ENCODE peak calls at places on chromosomes 13 and 19, in four cellular contexts. O is SJSA1, A is foreskin fibroblast, D is naive B cell. C is an unnamed sample.

GRCh38 chr13:67106502-67107057 is 123.6 kb downstream of the PCDH9 start:
- DNase-seq in O (no peak), A (no peak), D (no peak), C (no peak)

GRCh38 chr19:13053761-13054604 is 48.7 kb downstream of the LYL1 start:
- DNase-seq in O (peak; percentile 99), A (peak; percentile 99), D (no peak), C (peak; percentile 89)

GRCh38 chr13:90640976-90641375 is 706.5 kb upstream of the MIR17HG start:
- DNase-seq in O (no peak), A (peak; percentile 2), D (no peak), C (peak; percentile 14)

GRCh38 chr13:110103479-110103878 is 203.5 kb downstream of the COL4A1 start:
- DNase-seq in O (no peak), A (peak; percentile 49), D (no peak), C (no peak)

GRCh38 chr13:110531671-110532083 is 29.8 kb downstream of the RAB20 start:
- DNase-seq in O (no peak), A (no peak), D (no peak), C (no peak)

GRCh38 chr19:7871280-7871529 is 3.0 kb downstream of the PRR36 start:
- DNase-seq in O (no peak), A (no peak), D (no peak), C (no peak)

GRCh38 chr13:110186221-110186838 is 120.6 kb downstream of the COL4A1 start:
- DNase-seq in O (no peak), A (no peak), D (no peak), C (no peak)

GRCh38 chr19:6457958-6458694 is 1.5 kb downstream of the SLC25A23 start:
- DNase-seq in O (no peak), A (no peak), D (no peak), C (no peak)

GRCh38 chr13:19665427-19665859 is 32.0 kb downstream of the MPHOSPH8 start:
- DNase-seq in O (no peak), A (no peak), D (no peak), C (no peak)

GRCh38 chr19:47608074-47608907 is 643 bp upstream of the BICRA start:
- DNase-seq in O (peak; percentile 93), A (peak; percentile 98), D (peak; percentile 98), C (peak; percentile 83)

GRCh38 chr13:23087884-23088283 is 92.9 kb upstream of the SGCG start:
- DNase-seq in O (no peak), A (peak; percentile 45), D (no peak), C (peak; percentile 4)

GRCh38 chr19:52492201-52492960 is 35.1 kb upstream of the ZNF808 start:
- DNase-seq in O (no peak), A (peak; percentile 32), D (no peak), C (no peak)

GRCh38 chr13:94656766-94657165 is 55.1 kb downstream of the GPR180 start:
- DNase-seq in O (peak; percentile 59), A (peak; percentile 94), D (no peak), C (peak; percentile 55)